ENCODE peak calls at places on chromosome 14, in six cellular contexts. I is NCI-H2171, Q is prostate gland, O is cardiac muscle cell, T is sciatic nerve, V is nephron progenitor cell. K is an unnamed sample.

GRCh38 chr14:75399819-75400678 is 27.8 kb upstream of the JDP2 start:
- DNase-seq in I (peak), Q (peak), O (no peak), T (peak), V (no peak), K (no peak)

GRCh38 chr14:102088012-102088792 is 1.4 kb upstream of the HSP90AA1 start:
- DNase-seq in I (no peak), Q (peak), O (no peak), T (peak), V (peak), K (peak)

GRCh38 chr14:77307099-77307496 is 13.6 kb downstream of the POMT2 start:
- DNase-seq in I (no peak), Q (no peak), O (no peak), T (no peak), V (no peak), K (no peak)

GRCh38 chr14:103562385-103563088 is at the start of the genes BAG5 and COA8:
- DNase-seq in I (peak), Q (peak), O (peak), T (peak), V (peak), K (peak)

GRCh38 chr14:104119119-104119699 is 19.2 kb upstream of the KIF26A start:
- DNase-seq in I (no peak), Q (no peak), O (no peak), T (peak), V (no peak), K (no peak)

GRCh38 chr14:67449096-67449495 is 37.1 kb upstream of the PLEK2 start:
- DNase-seq in I (no peak), Q (no peak), O (no peak), T (no peak), V (no peak), K (no peak)

GRCh38 chr14:78448483-78449094 is 278.4 kb downstream of the NRXN3 start:
- DNase-seq in I (no peak), Q (peak), O (peak), T (no peak), V (peak), K (no peak)

GRCh38 chr14:99127651-99128167 is 144.3 kb downstream of the BCL11B start:
- DNase-seq in I (no peak), Q (peak), O (no peak), T (no peak), V (no peak), K (no peak)

GRCh38 chr14:100840286-100840685 is 14.4 kb downstream of the MEG3 start:
- DNase-seq in I (no peak), Q (no peak), O (no peak), T (no peak), V (no peak), K (no peak)